ENCODE peak calls at places on chromosomes 5 and 9, in eight cellular contexts. One of them, this sample, is unnamed.

GRCh38 chr9:138010274-138010800 is 132.8 kb downstream of the CACNA1B start:
- DNase-seq in astrocyte: no peak
- DNase-seq in prostate gland: no peak
- DNase-seq in NCI-H1930: no peak
- DNase-seq in GM23248: no peak
- DNase-seq in mucosa of descending colon: no peak
- DNase-seq in AG09309: no peak
- DNase-seq in HTR-8/SVneo: no peak
- DNase-seq in this sample: no peak

GRCh38 chr9:35935261-35935660 is 22.7 kb downstream of the OR2S2 start:
- DNase-seq in astrocyte: peak; percentile 75
- DNase-seq in prostate gland: no peak
- DNase-seq in NCI-H1930: no peak
- DNase-seq in GM23248: no peak
- DNase-seq in mucosa of descending colon: no peak
- DNase-seq in AG09309: no peak
- DNase-seq in HTR-8/SVneo: no peak
- DNase-seq in this sample: no peak

GRCh38 chr5:135085133-135085935 is 51.3 kb upstream of the PITX1 start:
- DNase-seq in astrocyte: peak; percentile 9
- DNase-seq in prostate gland: no peak
- DNase-seq in NCI-H1930: no peak
- DNase-seq in GM23248: peak; percentile 37
- DNase-seq in mucosa of descending colon: no peak
- DNase-seq in AG09309: no peak
- DNase-seq in HTR-8/SVneo: peak; percentile 21
- DNase-seq in this sample: peak; percentile 46

GRCh38 chr9:119391878-119392277 is 22.6 kb upstream of the BRINP1 start:
- DNase-seq in astrocyte: no peak
- DNase-seq in prostate gland: no peak
- DNase-seq in NCI-H1930: no peak
- DNase-seq in GM23248: no peak
- DNase-seq in mucosa of descending colon: no peak
- DNase-seq in AG09309: no peak
- DNase-seq in HTR-8/SVneo: no peak
- DNase-seq in this sample: no peak

GRCh38 chr9:99948896-99949295 is 42.4 kb downstream of the STX17 start:
- DNase-seq in astrocyte: peak; percentile 3
- DNase-seq in prostate gland: no peak
- DNase-seq in NCI-H1930: no peak
- DNase-seq in GM23248: no peak
- DNase-seq in mucosa of descending colon: no peak
- DNase-seq in AG09309: no peak
- DNase-seq in HTR-8/SVneo: no peak
- DNase-seq in this sample: no peak

GRCh38 chr5:107670927-107671741 is at the start of gene EFNA5:
- DNase-seq in astrocyte: peak; percentile 59
- DNase-seq in prostate gland: peak; percentile 20
- DNase-seq in NCI-H1930: peak; percentile 22
- DNase-seq in GM23248: peak; percentile 68
- DNase-seq in mucosa of descending colon: peak; percentile 59
- DNase-seq in AG09309: no peak
- DNase-seq in HTR-8/SVneo: peak; percentile 18
- DNase-seq in this sample: peak; percentile 17

GRCh38 chr9:2016411-2017208 is 1.5 kb downstream of the SMARCA2 start:
- DNase-seq in astrocyte: peak; percentile 70
- DNase-seq in prostate gland: peak; percentile 89
- DNase-seq in NCI-H1930: peak; percentile 32
- DNase-seq in GM23248: peak; percentile 85
- DNase-seq in mucosa of descending colon: peak; percentile 89
- DNase-seq in AG09309: no peak
- DNase-seq in HTR-8/SVneo: peak; percentile 36
- DNase-seq in this sample: peak; percentile 82

GRCh38 chr5:114782869-114783268 is 386.8 kb downstream of the TRIM36 start:
- DNase-seq in astrocyte: no peak
- DNase-seq in prostate gland: no peak
- DNase-seq in NCI-H1930: no peak
- DNase-seq in GM23248: no peak
- DNase-seq in mucosa of descending colon: no peak
- DNase-seq in AG09309: no peak
- DNase-seq in HTR-8/SVneo: no peak
- DNase-seq in this sample: peak; percentile 2

GRCh38 chr5:14869286-14870164 is 2.1 kb downstream of the ANKH start:
- DNase-seq in astrocyte: no peak
- DNase-seq in prostate gland: no peak
- DNase-seq in NCI-H1930: no peak
- DNase-seq in GM23248: peak; percentile 18
- DNase-seq in mucosa of descending colon: no peak
- DNase-seq in AG09309: no peak
- DNase-seq in HTR-8/SVneo: no peak
- DNase-seq in this sample: no peak

GRCh38 chr9:113375057-113376023 is 1.4 kb downstream of the HDHD3 start:
- DNase-seq in astrocyte: no peak
- DNase-seq in prostate gland: no peak
- DNase-seq in NCI-H1930: no peak
- DNase-seq in GM23248: peak; percentile 28
- DNase-seq in mucosa of descending colon: no peak
- DNase-seq in AG09309: no peak
- DNase-seq in HTR-8/SVneo: no peak
- DNase-seq in this sample: peak; percentile 22

GRCh38 chr5:79484731-79485130 is 29.2 kb downstream of the HOMER1 start:
- DNase-seq in astrocyte: peak; percentile 38
- DNase-seq in prostate gland: no peak
- DNase-seq in NCI-H1930: no peak
- DNase-seq in GM23248: peak; percentile 13
- DNase-seq in mucosa of descending colon: no peak
- DNase-seq in AG09309: no peak
- DNase-seq in HTR-8/SVneo: no peak
- DNase-seq in this sample: no peak

This sample was measured in A549.